ENCODE peak calls at places on chromosomes 3 and 15, in six cellular contexts. One of them, this sample, is unnamed.

GRCh38 chr3:185215873-185216586 is 37.8 kb downstream of the EHHADH start:
- DNase-seq in neural progenitor cell: no peak
- DNase-seq in K562: peak
- DNase-seq in GM12878: no peak
- DNase-seq in fibroblast of lung: no peak
- DNase-seq in HCT116: no peak
- DNase-seq in this sample: no peak

GRCh38 chr15:29470311-29470710 is 200.7 kb upstream of the NSMCE3 start:
- DNase-seq in fibroblast of lung: no peak
- DNase-seq in GM12878: no peak
- DNase-seq in neural progenitor cell: no peak
- DNase-seq in HCT116: no peak
- DNase-seq in K562: no peak
- DNase-seq in this sample: no peak

GRCh38 chr3:61250784-61251173 is 473 bp downstream of the FHIT start:
- DNase-seq in GM12878: peak
- DNase-seq in fibroblast of lung: no peak
- DNase-seq in neural progenitor cell: peak
- DNase-seq in K562: peak
- DNase-seq in HCT116: peak
- DNase-seq in this sample: peak

GRCh38 chr3:8518138-8518537 is 16.5 kb downstream of the LMCD1 start:
- DNase-seq in K562: no peak
- DNase-seq in GM12878: no peak
- DNase-seq in fibroblast of lung: peak
- DNase-seq in neural progenitor cell: no peak
- DNase-seq in HCT116: no peak
- DNase-seq in this sample: no peak

GRCh38 chr3:4729061-4729973 is 236.2 kb downstream of the ITPR1 start:
- DNase-seq in neural progenitor cell: no peak
- DNase-seq in fibroblast of lung: no peak
- DNase-seq in GM12878: no peak
- DNase-seq in K562: no peak
- DNase-seq in HCT116: no peak
- DNase-seq in this sample: no peak

GRCh38 chr3:76940181-76940770 is 99.6 kb upstream of the ROBO2 start:
- DNase-seq in GM12878: no peak
- DNase-seq in neural progenitor cell: no peak
- DNase-seq in HCT116: no peak
- DNase-seq in K562: no peak
- DNase-seq in fibroblast of lung: no peak
- DNase-seq in this sample: no peak

GRCh38 chr3:178255315-178255714 is 280.9 kb upstream of the KCNMB2 start:
- DNase-seq in K562: no peak
- DNase-seq in HCT116: no peak
- DNase-seq in neural progenitor cell: no peak
- DNase-seq in fibroblast of lung: peak
- DNase-seq in GM12878: no peak
- DNase-seq in this sample: no peak

GRCh38 chr15:33468740-33469139 is 158.0 kb downstream of the RYR3 start:
- DNase-seq in K562: no peak
- DNase-seq in neural progenitor cell: no peak
- DNase-seq in GM12878: no peak
- DNase-seq in fibroblast of lung: no peak
- DNase-seq in HCT116: no peak
- DNase-seq in this sample: no peak

GRCh38 chr15:81105521-81105920 is 28.5 kb upstream of the CFAP161 start:
- DNase-seq in K562: no peak
- DNase-seq in GM12878: no peak
- DNase-seq in fibroblast of lung: no peak
- DNase-seq in neural progenitor cell: no peak
- DNase-seq in HCT116: no peak
- DNase-seq in this sample: no peak

GRCh38 chr15:57057134-57057930 is 138.9 kb downstream of the TCF12 start:
- DNase-seq in GM12878: no peak
- DNase-seq in neural progenitor cell: peak
- DNase-seq in fibroblast of lung: no peak
- DNase-seq in HCT116: no peak
- DNase-seq in K562: no peak
- DNase-seq in this sample: no peak

GRCh38 chr15:44738340-44738984 is 2.1 kb downstream of the TRIM69 start:
- DNase-seq in GM12878: no peak
- DNase-seq in K562: peak
- DNase-seq in fibroblast of lung: peak
- DNase-seq in neural progenitor cell: peak
- DNase-seq in HCT116: peak
- DNase-seq in this sample: peak

GRCh38 chr15:69592954-69593353 is 140.3 kb downstream of the RPLP1 start:
- DNase-seq in K562: peak
- DNase-seq in HCT116: no peak
- DNase-seq in GM12878: no peak
- DNase-seq in neural progenitor cell: no peak
- DNase-seq in fibroblast of lung: no peak
- DNase-seq in this sample: no peak

GRCh38 chr3:38651153-38651789 is 1.8 kb upstream of the SCN5A start:
- DNase-seq in K562: peak
- DNase-seq in HCT116: peak
- DNase-seq in GM12878: peak
- DNase-seq in neural progenitor cell: peak
- DNase-seq in fibroblast of lung: peak
- DNase-seq in this sample: peak

GRCh38 chr3:42898896-42899675 is 6.9 kb upstream of the ZNF662 start:
- DNase-seq in fibroblast of lung: no peak
- DNase-seq in HCT116: no peak
- DNase-seq in K562: no peak
- DNase-seq in neural progenitor cell: no peak
- DNase-seq in GM12878: no peak
- DNase-seq in this sample: no peak

GRCh38 chr3:113002676-113003075 is 11.9 kb downstream of the GTPBP8 start:
- DNase-seq in neural progenitor cell: no peak
- DNase-seq in K562: no peak
- DNase-seq in HCT116: no peak
- DNase-seq in GM12878: no peak
- DNase-seq in fibroblast of lung: no peak
- DNase-seq in this sample: no peak

GRCh38 chr15:57084178-57084577 is 165.7 kb downstream of the TCF12 start:
- DNase-seq in fibroblast of lung: no peak
- DNase-seq in neural progenitor cell: no peak
- DNase-seq in HCT116: no peak
- DNase-seq in K562: no peak
- DNase-seq in GM12878: no peak
- DNase-seq in this sample: no peak

GRCh38 chr15:68783226-68784054 is 37.3 kb downstream of the ANP32A start:
- DNase-seq in GM12878: no peak
- DNase-seq in HCT116: peak
- DNase-seq in fibroblast of lung: no peak
- DNase-seq in neural progenitor cell: peak
- DNase-seq in K562: peak
- DNase-seq in this sample: peak

GRCh38 chr3:102528727-102529126 is 93.9 kb downstream of the ZPLD1 start:
- DNase-seq in K562: no peak
- DNase-seq in HCT116: no peak
- DNase-seq in fibroblast of lung: no peak
- DNase-seq in neural progenitor cell: no peak
- DNase-seq in GM12878: no peak
- DNase-seq in this sample: no peak

GRCh38 chr3:191070762-191071365 is 128.2 kb upstream of the OSTN start:
- DNase-seq in fibroblast of lung: peak
- DNase-seq in HCT116: no peak
- DNase-seq in GM12878: no peak
- DNase-seq in neural progenitor cell: no peak
- DNase-seq in K562: peak
- DNase-seq in this sample: no peak

GRCh38 chr3:189084620-189085019 is 87.2 kb upstream of the TPRG1 start:
- DNase-seq in HCT116: no peak
- DNase-seq in K562: no peak
- DNase-seq in fibroblast of lung: no peak
- DNase-seq in neural progenitor cell: no peak
- DNase-seq in GM12878: no peak
- DNase-seq in this sample: no peak

GRCh38 chr3:14484741-14485140 is 55.4 kb downstream of the GRIP2 start:
- DNase-seq in fibroblast of lung: no peak
- DNase-seq in K562: no peak
- DNase-seq in neural progenitor cell: no peak
- DNase-seq in GM12878: no peak
- DNase-seq in HCT116: no peak
- DNase-seq in this sample: no peak

GRCh38 chr15:74167891-74168331 is 5.6 kb upstream of the ISLR start:
- DNase-seq in HCT116: no peak
- DNase-seq in fibroblast of lung: no peak
- DNase-seq in K562: no peak
- DNase-seq in neural progenitor cell: no peak
- DNase-seq in GM12878: no peak
- DNase-seq in this sample: no peak

GRCh38 chr3:132289311-132289710 is 27.9 kb upstream of the ACP3 start:
- DNase-seq in K562: no peak
- DNase-seq in neural progenitor cell: no peak
- DNase-seq in fibroblast of lung: peak
- DNase-seq in HCT116: no peak
- DNase-seq in GM12878: no peak
- DNase-seq in this sample: no peak

GRCh38 chr15:42092666-42093445 is 1.5 kb downstream of the PLA2G4D start:
- DNase-seq in HCT116: no peak
- DNase-seq in K562: no peak
- DNase-seq in neural progenitor cell: no peak
- DNase-seq in fibroblast of lung: no peak
- DNase-seq in GM12878: no peak
- DNase-seq in this sample: no peak

GRCh38 chr3:57559526-57559925 is 3.5 kb downstream of the PDE12 start:
- DNase-seq in GM12878: no peak
- DNase-seq in HCT116: no peak
- DNase-seq in neural progenitor cell: no peak
- DNase-seq in fibroblast of lung: peak
- DNase-seq in K562: no peak
- DNase-seq in this sample: no peak

GRCh38 chr3:100198579-100199269 is 62.1 kb upstream of the TBC1D23 start:
- DNase-seq in neural progenitor cell: no peak
- DNase-seq in K562: no peak
- DNase-seq in fibroblast of lung: no peak
- DNase-seq in HCT116: no peak
- DNase-seq in GM12878: no peak
- DNase-seq in this sample: no peak

GRCh38 chr3:194736277-194736895 is 50.7 kb downstream of the FAM43A start:
- DNase-seq in K562: no peak
- DNase-seq in fibroblast of lung: no peak
- DNase-seq in HCT116: no peak
- DNase-seq in GM12878: peak
- DNase-seq in neural progenitor cell: no peak
- DNase-seq in this sample: no peak

DNA sequence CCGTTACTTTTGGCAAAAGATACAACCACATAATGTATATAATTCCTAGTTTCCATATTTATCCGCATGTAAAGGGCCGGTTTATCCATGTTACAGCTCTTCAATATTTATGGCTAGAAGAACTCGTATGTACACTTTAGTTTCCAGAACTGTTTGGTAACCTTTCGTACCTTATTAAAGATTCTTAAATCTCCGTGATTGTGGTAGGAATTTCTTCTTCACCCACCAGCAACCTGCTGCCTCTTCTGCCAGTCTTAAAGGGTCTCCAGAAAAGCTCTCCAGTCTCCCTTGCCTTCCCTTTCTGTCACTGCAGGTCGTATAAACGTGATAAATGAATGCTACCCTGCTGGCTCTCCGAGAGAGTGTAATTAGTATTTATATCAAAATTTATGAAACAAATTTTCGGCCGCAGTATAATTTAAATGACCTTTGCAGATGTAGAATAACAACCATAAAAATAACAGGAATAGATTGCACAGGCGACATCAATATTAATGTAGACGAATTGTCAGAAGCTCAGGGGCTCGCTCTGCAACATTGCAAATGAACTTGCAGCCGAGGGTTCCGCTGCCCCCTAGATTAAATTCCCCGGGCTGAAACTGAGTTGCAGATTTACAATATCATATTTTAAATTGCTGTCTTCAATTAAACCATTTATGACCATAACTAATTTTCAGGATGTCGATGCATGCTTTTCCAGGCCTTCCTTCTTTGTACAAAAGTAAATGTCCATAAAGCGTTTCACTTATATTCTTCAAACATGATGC is 5.4 kb downstream of the ZIC1 start:
- DNase-seq in K562: no peak
- DNase-seq in fibroblast of lung: no peak
- DNase-seq in HCT116: no peak
- DNase-seq in GM12878: no peak
- DNase-seq in neural progenitor cell: peak
- DNase-seq in this sample: no peak
- TF ChIP-seq EZH2 in K562: no peak
- TF ChIP-seq EZH2 in fibroblast of lung: peak
- TF ChIP-seq EZH2 in HCT116: no peak
- TF ChIP-seq EZH2 in GM12878: no peak
- TF ChIP-seq EZH2 in neural progenitor cell: peak
- TF ChIP-seq EZH2 in this sample: no peak

GRCh38 chr15:77818484-77819270 is 186.0 kb upstream of the LINGO1 start:
- DNase-seq in GM12878: no peak
- DNase-seq in HCT116: no peak
- DNase-seq in fibroblast of lung: no peak
- DNase-seq in neural progenitor cell: peak
- DNase-seq in K562: no peak
- DNase-seq in this sample: no peak
- TF ChIP-seq EZH2 in GM12878: no peak
- TF ChIP-seq EZH2 in HCT116: no peak
- TF ChIP-seq EZH2 in fibroblast of lung: no peak
- TF ChIP-seq EZH2 in neural progenitor cell: peak
- TF ChIP-seq EZH2 in K562: no peak
- TF ChIP-seq EZH2 in this sample: no peak

GRCh38 chr3:62368705-62369475 is 4.5 kb downstream of the FEZF2 start:
- DNase-seq in HCT116: no peak
- DNase-seq in fibroblast of lung: no peak
- DNase-seq in neural progenitor cell: peak
- DNase-seq in K562: no peak
- DNase-seq in GM12878: no peak
- DNase-seq in this sample: no peak
- TF ChIP-seq EZH2 in HCT116: no peak
- TF ChIP-seq EZH2 in fibroblast of lung: no peak
- TF ChIP-seq EZH2 in neural progenitor cell: peak
- TF ChIP-seq EZH2 in K562: no peak
- TF ChIP-seq EZH2 in GM12878: no peak
- TF ChIP-seq EZH2 in this sample: peak

DNA sequence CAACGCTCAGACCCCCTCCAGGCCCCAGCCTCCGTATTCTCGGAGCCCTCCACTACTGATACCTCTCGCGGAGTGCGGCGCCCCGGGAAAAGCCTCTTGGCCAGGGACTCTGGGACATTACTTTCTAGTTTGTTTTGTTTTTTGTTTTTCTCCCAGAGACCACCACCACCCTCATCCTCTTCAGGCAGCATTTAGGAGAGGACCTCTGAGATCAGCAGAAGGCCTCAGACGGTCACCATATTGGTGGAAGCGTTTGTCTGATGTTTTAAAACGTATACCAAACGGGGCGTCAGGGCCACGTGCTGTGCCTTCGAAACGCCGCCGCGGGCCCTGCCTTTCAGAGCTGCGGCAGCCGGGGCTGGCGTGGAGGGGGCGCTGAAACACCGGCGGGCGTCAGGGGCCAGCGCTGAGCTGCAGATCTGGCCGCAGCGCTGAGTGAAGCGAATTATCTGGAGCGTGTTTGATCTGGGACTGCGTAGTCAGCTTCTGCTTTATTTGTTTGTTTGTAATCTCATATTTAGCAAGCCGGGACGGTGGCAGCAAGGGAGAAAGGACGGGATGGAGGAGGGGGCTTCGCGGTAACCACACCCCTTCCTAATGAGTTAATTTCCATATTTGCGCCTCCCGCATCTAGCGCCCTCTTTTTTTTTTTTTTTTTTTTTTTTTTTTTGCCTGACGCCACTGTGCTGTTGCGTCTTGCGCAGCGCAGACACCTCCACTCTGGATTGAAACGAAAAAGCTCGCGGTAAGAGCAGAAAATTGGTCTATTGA is 14.8 kb downstream of the SOX2 start:
- DNase-seq in HCT116: no peak
- DNase-seq in fibroblast of lung: peak
- DNase-seq in neural progenitor cell: peak
- DNase-seq in GM12878: no peak
- DNase-seq in K562: no peak
- DNase-seq in this sample: peak
- TF ChIP-seq EZH2 in HCT116: no peak
- TF ChIP-seq EZH2 in fibroblast of lung: no peak
- TF ChIP-seq EZH2 in neural progenitor cell: no peak
- TF ChIP-seq EZH2 in GM12878: no peak
- TF ChIP-seq EZH2 in K562: no peak
- TF ChIP-seq EZH2 in this sample: peak